ENCODE peak calls at places on chromosomes 4 and X, in six cellular contexts. F is NCI-H748 treated with DMSO at 0.1 percent for 48 hours, I is sciatic nerve, S is amniotic stem cell, U is EH, V is naive B cell. G is an unnamed sample.

GRCh38 chr4:180909279-180909678 is 1333.9 kb upstream of the TENM3 start:
- DNase-seq in F (no peak), I (no peak), S (no peak), U (peak; percentile 36), V (no peak), G (no peak)

GRCh38 chr4:91497892-91498291 is 805.9 kb upstream of the GRID2 start:
- DNase-seq in F (no peak), I (no peak), S (no peak), U (no peak), V (no peak), G (no peak)

GRCh38 chrX:82218361-82218760 is 1016.5 kb downstream of the SH3BGRL start:
- DNase-seq in F (peak; percentile 33), I (no peak), S (no peak), U (no peak), V (no peak), G (no peak)

GRCh38 chr4:69860521-69861298 is 765 bp upstream of the SULT1E1 start:
- DNase-seq in F (no peak), I (no peak), S (no peak), U (no peak), V (no peak), G (no peak)

GRCh38 chr4:138736362-138736761 is 279.2 kb upstream of the NOCT start:
- DNase-seq in F (no peak), I (no peak), S (no peak), U (peak; percentile 55), V (no peak), G (no peak)

GRCh38 chr4:123832173-123833026 is 435.8 kb downstream of the SPRY1 start:
- DNase-seq in F (no peak), I (peak; percentile 59), S (peak; percentile 88), U (peak; percentile 100), V (no peak), G (peak; percentile 87)

GRCh38 chr4:43089730-43090129 is 197.2 kb downstream of the GRXCR1 start:
- DNase-seq in F (no peak), I (no peak), S (no peak), U (no peak), V (no peak), G (no peak)

GRCh38 chr4:153432971-153433752 is 33.0 kb upstream of the TMEM131L start:
- DNase-seq in F (no peak), I (peak; percentile 67), S (no peak), U (peak; percentile 83), V (peak; percentile 73), G (no peak)

GRCh38 chrX:122777766-122778165 is 406.3 kb upstream of the GRIA3 start:
- DNase-seq in F (no peak), I (no peak), S (no peak), U (no peak), V (no peak), G (no peak)

GRCh38 chrX:139192386-139192961 is 338.1 kb upstream of the F9 start:
- DNase-seq in F (no peak), I (no peak), S (no peak), U (no peak), V (no peak), G (no peak)

GRCh38 chr4:1339489-1339888 is 7.5 kb upstream of the UVSSA start:
- DNase-seq in F (no peak), I (no peak), S (no peak), U (no peak), V (no peak), G (no peak)

GRCh38 chr4:19438228-19438627 is 813.5 kb upstream of the SLIT2 start:
- DNase-seq in F (no peak), I (no peak), S (no peak), U (peak; percentile 51), V (no peak), G (no peak)

GRCh38 chr4:7192252-7193039 is at the start of gene SORCS2:
- DNase-seq in F (peak; percentile 8), I (peak; percentile 84), S (peak; percentile 29), U (peak; percentile 67), V (no peak), G (peak; percentile 72)

G was measured in coronary artery.